ENCODE peak calls at places on chromosomes 12 and 14, in five cellular contexts. A, W, X, V and F are unnamed samples.

GRCh38 chr14:71361335-71361734 is 454.1 kb downstream of the PCNX1 start:
- DNase-seq in A (peak), W (no peak), V (peak), X (no peak), F (no peak)

GRCh38 chr14:91693342-91693741 is 38.5 kb downstream of the CATSPERB start:
- DNase-seq in A (peak), X (no peak), V (no peak), W (no peak), F (no peak)

GRCh38 chr12:82842480-82842879 is 155.8 kb downstream of the TMTC2 start:
- DNase-seq in W (no peak), X (no peak), V (no peak), A (no peak), F (no peak)

GRCh38 chr14:43706901-43707300 is 800.2 kb downstream of the FSCB start:
- DNase-seq in V (no peak), W (no peak), A (no peak), X (no peak), F (no peak)

GRCh38 chr12:64461634-64462414 is 9.9 kb downstream of the TBK1 start:
- DNase-seq in A (peak), W (no peak), X (no peak), V (peak), F (no peak)

GRCh38 chr14:32028599-32028998 is 48.5 kb upstream of the ARHGAP5 start:
- DNase-seq in A (peak), W (no peak), X (no peak), V (no peak), F (no peak)

GRCh38 chr14:102914474-102915291 is 7.8 kb upstream of the AMN start:
- DNase-seq in V (no peak), A (no peak), X (peak), W (peak), F (no peak)

GRCh38 chr12:26768611-26769603 is 64.1 kb downstream of the ITPR2 start:
- DNase-seq in W (no peak), X (no peak), A (no peak), V (no peak), F (no peak)

GRCh38 chr12:34108405-34108803 is 86.1 kb downstream of the ALG10 start:
- DNase-seq in V (no peak), A (no peak), X (peak), W (peak), F (no peak)

GRCh38 chr14:26730929-26731618 is 133.2 kb upstream of the NOVA1 start:
- DNase-seq in X (peak), W (no peak), V (no peak), A (peak), F (no peak)

GRCh38 chr12:85274076-85274415 is 6.0 kb upstream of the ALX1 start:
- DNase-seq in X (no peak), A (no peak), V (no peak), W (no peak), F (no peak)

GRCh38 chr14:82889701-82890100 is 1356.0 kb upstream of the SEL1L start:
- DNase-seq in V (no peak), W (no peak), A (no peak), X (no peak), F (no peak)

DNA sequence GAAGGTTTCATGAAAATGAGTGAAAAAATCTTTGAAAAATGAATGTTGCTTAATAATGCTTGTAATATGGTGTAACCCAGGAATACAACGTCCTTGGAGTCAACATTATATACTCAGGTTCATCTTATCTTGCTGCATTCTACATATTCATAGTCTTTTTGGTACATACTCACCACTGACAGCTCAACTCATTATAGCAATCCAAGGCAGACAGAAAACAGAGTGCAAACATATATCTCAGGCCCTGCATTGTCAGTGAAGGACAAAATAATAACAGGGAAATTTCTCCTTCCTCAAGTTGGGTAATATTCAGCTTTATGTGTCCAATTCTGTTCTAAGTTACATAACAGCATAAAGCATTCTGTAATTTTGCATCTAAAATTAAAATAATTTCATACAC is 1353.0 kb upstream of the SEL1L start:
- DNase-seq in A (no peak), W (no peak), V (no peak), X (no peak), F (no peak)
- TF ChIP-seq CTCF in A (no peak), W (no peak), V (no peak), X (no peak), F (no peak)

GRCh38 chr12:52587563-52587962 is 13.7 kb downstream of the KRT72 start:
- DNase-seq in X (no peak), W (no peak), A (no peak), V (no peak), F (no peak)
- TF ChIP-seq CTCF in X (no peak), W (no peak), A (no peak), V (peak), F (no peak)

GRCh38 chr12:130483616-130484180 is 146.0 kb downstream of the PIWIL1 start:
- DNase-seq in X (no peak), V (no peak), W (no peak), A (no peak), F (no peak)

GRCh38 chr12:130481392-130481879 is 143.7 kb downstream of the PIWIL1 start:
- DNase-seq in A (no peak), W (no peak), V (no peak), X (no peak), F (no peak)

GRCh38 chr12:130484221-130484620 is 146.5 kb downstream of the PIWIL1 start:
- DNase-seq in A (no peak), W (no peak), V (no peak), X (no peak), F (no peak)

GRCh38 chr12:130480887-130481286 is 143.2 kb downstream of the PIWIL1 start:
- DNase-seq in A (no peak), X (no peak), V (no peak), W (no peak), F (no peak)

GRCh38 chr12:130482448-130482847 is 144.8 kb downstream of the PIWIL1 start:
- DNase-seq in X (no peak), V (no peak), W (no peak), A (no peak), F (no peak)
- TF ChIP-seq CTCF in X (no peak), V (no peak), W (no peak), A (no peak), F (no peak)

GRCh38 chr12:24012528-24012927 is 63.1 kb upstream of the SOX5 start:
- DNase-seq in A (peak), V (no peak), X (no peak), W (no peak), F (no peak)
- TF ChIP-seq CTCF in A (peak), V (peak), X (no peak), W (no peak), F (no peak)

DNA sequence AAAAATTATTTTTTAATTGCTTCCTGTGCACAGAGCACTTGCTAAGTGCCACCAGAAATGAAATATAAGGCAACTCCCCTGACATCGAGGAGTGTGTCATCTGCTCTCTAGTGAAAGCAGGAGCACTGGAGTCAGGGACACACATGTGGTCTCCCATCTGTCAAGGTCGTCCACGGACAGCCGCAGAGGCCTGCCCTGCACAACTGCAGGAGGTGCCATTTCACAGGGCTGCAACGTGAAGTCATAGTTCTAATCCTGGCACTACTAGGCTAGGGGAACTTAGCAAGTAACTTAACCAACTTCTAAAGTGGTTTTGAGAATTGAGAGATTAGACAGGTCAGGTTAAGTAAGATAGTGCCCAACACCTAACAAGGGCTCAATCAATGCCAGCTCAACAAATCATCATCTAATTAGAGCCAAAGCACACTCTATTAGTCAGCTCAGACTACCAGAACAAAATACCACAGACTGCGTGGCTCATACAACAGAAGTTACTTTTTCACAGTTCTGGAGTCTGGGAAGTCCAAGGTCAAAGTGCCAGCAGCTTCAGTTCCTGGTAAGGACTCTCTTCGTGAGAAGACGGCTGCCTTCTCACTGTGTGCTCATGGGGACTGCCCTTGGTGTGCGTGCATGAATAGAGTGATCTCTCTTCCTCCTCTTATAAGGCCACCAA is 30.7 kb downstream of the FOXN3 start:
- DNase-seq in W (no peak), V (peak), A (peak), X (peak), F (no peak)
- TF ChIP-seq CTCF in W (no peak), V (no peak), A (no peak), X (no peak), F (no peak)